ENCODE peak calls at places on chromosomes 12 and 14, in four cellular contexts. One of them, this sample, is unnamed.

GRCh38 chr12:48965447-48965846 is 6.1 kb downstream of the WNT10B start:
- DNase-seq in fibroblast of the aortic adventitia: peak; percentile 52
- DNase-seq in upper lobe of right lung: no peak
- DNase-seq in MM.1S: no peak
- DNase-seq in this sample: no peak

GRCh38 chr12:87687362-87687761 is 341.8 kb downstream of the C12orf50 start:
- DNase-seq in fibroblast of the aortic adventitia: peak; percentile 68
- DNase-seq in upper lobe of right lung: no peak
- DNase-seq in MM.1S: no peak
- DNase-seq in this sample: no peak

GRCh38 chr12:99390707-99391106 is 256.8 kb upstream of the GARIN6 start:
- DNase-seq in fibroblast of the aortic adventitia: no peak
- DNase-seq in upper lobe of right lung: no peak
- DNase-seq in MM.1S: no peak
- DNase-seq in this sample: no peak

GRCh38 chr14:24574206-24574774 is 1.8 kb downstream of the CTSG start:
- DNase-seq in fibroblast of the aortic adventitia: no peak
- DNase-seq in upper lobe of right lung: no peak
- DNase-seq in MM.1S: no peak
- DNase-seq in this sample: no peak

GRCh38 chr12:113622410-113622809 is 150.7 kb upstream of the LHX5 start:
- DNase-seq in fibroblast of the aortic adventitia: no peak
- DNase-seq in upper lobe of right lung: no peak
- DNase-seq in MM.1S: no peak
- DNase-seq in this sample: no peak

GRCh38 chr14:91114079-91115065 is 499 bp downstream of the DGLUCY start:
- DNase-seq in fibroblast of the aortic adventitia: peak; percentile 39
- DNase-seq in upper lobe of right lung: peak; percentile 80
- DNase-seq in MM.1S: peak; percentile 87
- DNase-seq in this sample: peak; percentile 81

GRCh38 chr14:103206023-103206481 is 82.8 kb downstream of the TNFAIP2 start:
- DNase-seq in fibroblast of the aortic adventitia: peak; percentile 73
- DNase-seq in upper lobe of right lung: no peak
- DNase-seq in MM.1S: no peak
- DNase-seq in this sample: no peak

GRCh38 chr12:19695244-19696098 is 256.2 kb downstream of the AEBP2 start:
- DNase-seq in fibroblast of the aortic adventitia: no peak
- DNase-seq in upper lobe of right lung: no peak
- DNase-seq in MM.1S: no peak
- DNase-seq in this sample: no peak

GRCh38 chr14:91317381-91318313 is 73.1 kb upstream of the GPR68 start:
- DNase-seq in fibroblast of the aortic adventitia: peak; percentile 53
- DNase-seq in upper lobe of right lung: peak; percentile 93
- DNase-seq in MM.1S: peak; percentile 67
- DNase-seq in this sample: peak; percentile 88

GRCh38 chr12:96170328-96170727 is 23.8 kb upstream of the ELK3 start:
- DNase-seq in fibroblast of the aortic adventitia: no peak
- DNase-seq in upper lobe of right lung: no peak
- DNase-seq in MM.1S: no peak
- DNase-seq in this sample: no peak

GRCh38 chr14:90641111-90642010 is 174.9 kb downstream of the TTC7B start:
- DNase-seq in fibroblast of the aortic adventitia: no peak
- DNase-seq in upper lobe of right lung: no peak
- DNase-seq in MM.1S: no peak
- DNase-seq in this sample: no peak

GRCh38 chr12:92698466-92698865 is 4.3 kb upstream of the PLEKHG7 start:
- DNase-seq in fibroblast of the aortic adventitia: no peak
- DNase-seq in upper lobe of right lung: no peak
- DNase-seq in MM.1S: no peak
- DNase-seq in this sample: no peak

GRCh38 chr14:59333668-59334067 is 131.5 kb downstream of the GPR135 start:
- DNase-seq in fibroblast of the aortic adventitia: peak; percentile 96
- DNase-seq in upper lobe of right lung: no peak
- DNase-seq in MM.1S: no peak
- DNase-seq in this sample: no peak

GRCh38 chr12:53651718-53652117 is 24.2 kb downstream of the ATP5MC2 start:
- DNase-seq in fibroblast of the aortic adventitia: no peak
- DNase-seq in upper lobe of right lung: no peak
- DNase-seq in MM.1S: no peak
- DNase-seq in this sample: no peak

GRCh38 chr14:104967414-104968152 is 10.6 kb downstream of the AHNAK2 start:
- DNase-seq in fibroblast of the aortic adventitia: peak; percentile 45
- DNase-seq in upper lobe of right lung: peak; percentile 78
- DNase-seq in MM.1S: no peak
- DNase-seq in this sample: no peak
- H3K4me3 ChIP-seq in fibroblast of the aortic adventitia: peak overlapping the region; percentile 80
- H3K4me3 ChIP-seq in upper lobe of right lung: peak overlapping the region; percentile 39
- H3K4me3 ChIP-seq in MM.1S: no peak overlapping the region
- H3K4me3 ChIP-seq in this sample: no peak overlapping the region

DNA sequence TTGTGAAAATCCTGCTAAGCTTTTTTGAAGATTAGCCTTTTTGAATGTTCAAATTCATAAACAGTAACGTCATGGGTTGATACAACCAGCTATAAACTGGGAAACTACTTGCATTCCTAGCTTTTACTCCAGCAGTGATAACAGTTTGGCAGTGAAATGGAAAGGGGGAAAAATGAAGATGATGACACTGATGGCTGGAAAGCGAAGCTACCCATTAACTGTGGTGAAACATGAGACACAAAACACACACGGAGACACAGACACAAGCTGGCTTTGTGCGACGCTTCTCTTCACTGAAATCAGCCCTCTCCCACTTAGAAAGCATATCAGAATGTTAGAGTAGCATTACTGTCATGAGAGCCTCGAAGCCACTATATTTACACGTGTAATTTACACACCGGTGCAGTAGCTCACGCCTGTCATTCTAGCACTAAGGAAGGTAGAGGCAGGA is 15.7 kb downstream of the VPS37B start:
- DNase-seq in fibroblast of the aortic adventitia: peak; percentile 85
- DNase-seq in upper lobe of right lung: no peak
- DNase-seq in MM.1S: no peak
- DNase-seq in this sample: no peak
- H3K4me3 ChIP-seq in fibroblast of the aortic adventitia: peak overlapping the region; percentile 34
- H3K4me3 ChIP-seq in upper lobe of right lung: no peak overlapping the region
- H3K4me3 ChIP-seq in MM.1S: no peak overlapping the region
- H3K4me3 ChIP-seq in this sample: no peak overlapping the region

GRCh38 chr14:68355415-68355814 is 437.5 kb downstream of the ZFP36L1 start:
- DNase-seq in fibroblast of the aortic adventitia: no peak
- DNase-seq in upper lobe of right lung: no peak
- DNase-seq in MM.1S: no peak
- DNase-seq in this sample: no peak

GRCh38 chr14:68346540-68347232 is 446.2 kb downstream of the ZFP36L1 start:
- DNase-seq in fibroblast of the aortic adventitia: no peak
- DNase-seq in upper lobe of right lung: no peak
- DNase-seq in MM.1S: no peak
- DNase-seq in this sample: no peak

GRCh38 chr14:68345738-68346137 is 447.1 kb downstream of the ZFP36L1 start:
- DNase-seq in fibroblast of the aortic adventitia: no peak
- DNase-seq in upper lobe of right lung: no peak
- DNase-seq in MM.1S: no peak
- DNase-seq in this sample: no peak

GRCh38 chr14:68349900-68350323 is 443.0 kb downstream of the ZFP36L1 start:
- DNase-seq in fibroblast of the aortic adventitia: peak; percentile 20
- DNase-seq in upper lobe of right lung: no peak
- DNase-seq in MM.1S: no peak
- DNase-seq in this sample: no peak
- H3K4me3 ChIP-seq in fibroblast of the aortic adventitia: no peak overlapping the region
- H3K4me3 ChIP-seq in upper lobe of right lung: no peak overlapping the region
- H3K4me3 ChIP-seq in MM.1S: no peak overlapping the region
- H3K4me3 ChIP-seq in this sample: no peak overlapping the region

GRCh38 chr14:50658203-50658602 is 9.9 kb downstream of the SAV1 start:
- DNase-seq in fibroblast of the aortic adventitia: peak; percentile 84
- DNase-seq in upper lobe of right lung: no peak
- DNase-seq in MM.1S: no peak
- DNase-seq in this sample: no peak
- H3K4me3 ChIP-seq in fibroblast of the aortic adventitia: peak overlapping the region; percentile 1
- H3K4me3 ChIP-seq in upper lobe of right lung: peak overlapping the region; percentile 4
- H3K4me3 ChIP-seq in MM.1S: no peak overlapping the region
- H3K4me3 ChIP-seq in this sample: no peak overlapping the region

GRCh38 chr12:122965356-122965755 is 907 bp downstream of the ABCB9 start:
- DNase-seq in fibroblast of the aortic adventitia: no peak
- DNase-seq in upper lobe of right lung: no peak
- DNase-seq in MM.1S: no peak
- DNase-seq in this sample: no peak
- H3K4me3 ChIP-seq in fibroblast of the aortic adventitia: peak overlapping the region; percentile 91
- H3K4me3 ChIP-seq in upper lobe of right lung: peak overlapping the region; percentile 59
- H3K4me3 ChIP-seq in MM.1S: no peak overlapping the region
- H3K4me3 ChIP-seq in this sample: no peak overlapping the region

DNA sequence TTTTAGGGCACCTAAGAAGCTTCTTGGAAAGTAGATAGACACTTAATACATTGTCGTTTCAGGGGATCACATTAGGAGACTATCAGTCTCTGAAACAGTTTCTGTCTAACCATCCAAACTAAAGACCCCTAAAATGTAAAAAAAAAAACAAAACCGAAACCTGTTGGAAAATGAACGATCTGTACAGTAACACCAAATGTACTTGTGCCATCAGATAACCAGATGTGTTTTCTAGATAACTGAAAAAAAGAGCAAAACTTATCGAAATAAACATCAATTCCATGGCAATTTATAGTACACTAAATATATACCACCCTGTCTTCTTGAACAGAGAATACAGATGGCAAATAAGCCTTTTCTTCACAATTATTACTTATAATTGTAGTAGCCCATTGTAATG is 2.0 kb downstream of the LDHB start:
- DNase-seq in fibroblast of the aortic adventitia: no peak
- DNase-seq in upper lobe of right lung: no peak
- DNase-seq in MM.1S: no peak
- DNase-seq in this sample: no peak
- H3K4me3 ChIP-seq in fibroblast of the aortic adventitia: peak overlapping the region; percentile 95
- H3K4me3 ChIP-seq in upper lobe of right lung: peak overlapping the region; percentile 89
- H3K4me3 ChIP-seq in MM.1S: peak overlapping the region; percentile 95
- H3K4me3 ChIP-seq in this sample: peak overlapping the region; percentile 73

This sample was measured in Jurkat, Clone E6-1.